ENCODE peak calls at places on chromosome 1, in five cellular contexts. L, M, N, X and I are unnamed samples.

GRCh38 chr1:15188145-15188544 is 34.6 kb downstream of the TMEM51 start:
- DNase-seq in M (no peak), L (no peak), X (no peak), N (peak; percentile 50), I (no peak)

GRCh38 chr1:88736633-88737248 is 52.7 kb downstream of the PKN2 start:
- DNase-seq in L (no peak), M (peak; percentile 64), X (peak; percentile 35), N (no peak), I (peak; percentile 64)

GRCh38 chr1:212819704-212820103 is 27.7 kb downstream of the SPATA45 start:
- DNase-seq in X (no peak), M (no peak), L (no peak), N (no peak), I (peak; percentile 87)

GRCh38 chr1:111907321-111907720 is 82.1 kb downstream of the KCND3 start:
- DNase-seq in M (no peak), N (no peak), X (no peak), L (no peak), I (no peak)

GRCh38 chr1:222817529-222817928 is 2.7 kb downstream of the DISP1 start:
- DNase-seq in N (no peak), X (peak; percentile 78), M (peak; percentile 99), L (no peak), I (peak; percentile 94)

GRCh38 chr1:67802565-67802964 is 30.7 kb downstream of the GNG12 start:
- DNase-seq in N (no peak), M (no peak), X (no peak), L (no peak), I (no peak)

GRCh38 chr1:17919525-17920439 is 164.6 kb downstream of the ACTL8 start:
- DNase-seq in X (peak; percentile 14), N (no peak), L (no peak), M (peak; percentile 54), I (peak; percentile 44)

GRCh38 chr1:35184495-35185199 is 8.3 kb downstream of the SFPQ start:
- DNase-seq in L (no peak), M (no peak), N (no peak), X (no peak), I (no peak)

GRCh38 chr1:41637367-41637766 is 152.9 kb upstream of the EDN2 start:
- DNase-seq in N (no peak), L (no peak), X (no peak), M (no peak), I (no peak)